ENCODE peak calls at places on chromosomes 1 and 21, in five cellular contexts. L is cardiac fibroblast, P is amygdala, Y is GDM1, Q is BJ. V is an unnamed sample.
A peak's percentile ranks its signal among the peaks of the same experiment; 100 is the strongest.

GRCh38 chr1:15882665-15883064 is 35.2 kb downstream of the SPEN start:
- DNase-seq in P (no peak), L (no peak), Y (no peak), Q (no peak), V (no peak)

GRCh38 chr1:184684285-184685077 is 70.2 kb downstream of the EDEM3 start:
- DNase-seq in Q (no peak), P (peak; percentile 9), L (no peak), Y (no peak), V (peak; percentile 78)

GRCh38 chr21:34715518-34715917 is 46.7 kb downstream of the CLIC6 start:
- DNase-seq in Q (no peak), L (no peak), Y (no peak), P (no peak), V (no peak)

GRCh38 chr1:33099290-33100118 is 18.6 kb downstream of the AZIN2 start:
- DNase-seq in Y (peak; percentile 96), P (no peak), L (peak; percentile 100), Q (peak; percentile 100), V (peak; percentile 98)

GRCh38 chr1:10904396-10905358 is 107.8 kb upstream of the TARDBP start:
- DNase-seq in Q (no peak), Y (no peak), P (no peak), L (no peak), V (no peak)

GRCh38 chr1:205669341-205670142 is 10.8 kb downstream of the SLC45A3 start:
- DNase-seq in Y (no peak), P (peak; percentile 38), Q (no peak), L (no peak), V (no peak)

GRCh38 chr1:54069792-54070548 is 16.6 kb downstream of the TCEANC2 start:
- DNase-seq in P (no peak), L (peak; percentile 71), Q (no peak), Y (peak; percentile 26), V (peak; percentile 54)

GRCh38 chr1:98660941-98661543 is 479 bp upstream of the SNX7 start:
- DNase-seq in P (no peak), Q (no peak), Y (no peak), L (peak; percentile 36), V (no peak)

GRCh38 chr1:235429143-235429542 is 61.9 kb downstream of the TBCE start:
- DNase-seq in Y (no peak), L (no peak), P (no peak), Q (no peak), V (no peak)

GRCh38 chr1:27719286-27720251 is 6.2 kb upstream of the FAM76A start:
- DNase-seq in P (no peak), Y (no peak), L (peak; percentile 36), Q (no peak), V (peak; percentile 56)

GRCh38 chr1:12406218-12407021 is 176.6 kb downstream of the VPS13D start:
- DNase-seq in P (no peak), L (peak; percentile 18), Y (no peak), Q (peak; percentile 61), V (no peak)

GRCh38 chr1:40450491-40451237 is 388 bp downstream of the ZFP69B start:
- DNase-seq in P (peak; percentile 60), Q (peak; percentile 19), Y (no peak), L (peak; percentile 84), V (no peak)

GRCh38 chr1:93148001-93148400 is 32.2 kb downstream of the TMED5 start:
- DNase-seq in L (peak; percentile 41), Y (no peak), P (no peak), Q (no peak), V (no peak)

GRCh38 chr1:116259665-116260064 is 113.4 kb upstream of the ATP1A1 start:
- DNase-seq in L (no peak), Y (no peak), Q (no peak), P (no peak), V (peak; percentile 9)

GRCh38 chr1:247824023-247824422 is at the start of gene OR14A16:
- DNase-seq in L (no peak), Q (no peak), P (no peak), Y (no peak), V (no peak)